ENCODE peak calls at places on chromosomes 13 and 19, in five cellular contexts. J is PC-3, K is mammary epithelial cell, V is adrenal gland, X is epithelial cell of esophagus. C is an unnamed sample.

GRCh38 chr19:44050740-44051653 is 839 bp upstream of the ZNF223 start:
- DNase-seq in J (no peak), K (peak), V (no peak), X (peak), C (no peak)

GRCh38 chr13:51811046-51811445 is 7.1 kb upstream of the DHRS12 start:
- DNase-seq in J (no peak), K (no peak), V (no peak), X (no peak), C (no peak)

GRCh38 chr13:79678100-79678499 is 197.1 kb downstream of the NDFIP2 start:
- DNase-seq in J (peak), K (peak), V (no peak), X (peak), C (no peak)

GRCh38 chr13:45073809-45074208 is 46.5 kb upstream of the GTF2F2 start:
- DNase-seq in J (no peak), K (no peak), V (no peak), X (no peak), C (no peak)

GRCh38 chr19:10764340-10764894 is 46.5 kb downstream of the DNM2 start:
- DNase-seq in J (no peak), K (no peak), V (peak), X (no peak), C (no peak)

GRCh38 chr13:43227721-43228120 is 204.3 kb downstream of the DNAJC15 start:
- DNase-seq in J (peak), K (no peak), V (no peak), X (peak), C (no peak)

GRCh38 chr19:31328238-31328637 is 21.0 kb downstream of the TSHZ3 start:
- DNase-seq in J (no peak), K (no peak), V (peak), X (no peak), C (no peak)

GRCh38 chr13:113155201-113155600 is 3.2 kb upstream of the PROZ start:
- DNase-seq in J (no peak), K (no peak), V (no peak), X (no peak), C (no peak)

GRCh38 chr13:85313761-85314503 is 485.3 kb downstream of the SLITRK6 start:
- DNase-seq in J (peak), K (peak), V (no peak), X (peak), C (peak)

GRCh38 chr13:36998624-36999041 is 507 bp downstream of the ALG5 start:
- DNase-seq in J (no peak), K (peak), V (peak), X (peak), C (no peak)

GRCh38 chr19:41352609-41353465 is 885 bp downstream of the TGFB1 start:
- DNase-seq in J (peak), K (peak), V (peak), X (peak), C (no peak)

GRCh38 chr19:23509686-23510450 is 114.6 kb upstream of the ZNF91 start:
- DNase-seq in J (peak), K (peak), V (no peak), X (peak), C (no peak)

GRCh38 chr13:61255035-61255796 is 160.4 kb downstream of the PCDH20 start:
- DNase-seq in J (peak), K (no peak), V (no peak), X (peak), C (no peak)

GRCh38 chr19:50244695-50245094 is 41.3 kb downstream of the MYH14 start:
- DNase-seq in J (no peak), K (no peak), V (no peak), X (no peak), C (no peak)

GRCh38 chr19:6067975-6068374 is 42.3 kb downstream of the RFX2 start:
- DNase-seq in J (no peak), K (no peak), V (peak), X (no peak), C (no peak)

GRCh38 chr13:93226623-93227279 is at the start of gene GPC6:
- DNase-seq in J (peak), K (peak), V (no peak), X (peak), C (peak)

GRCh38 chr13:104008571-104009435 is 942.6 kb upstream of the SLC10A2 start:
- DNase-seq in J (peak), K (peak), V (no peak), X (peak), C (no peak)

GRCh38 chr19:57886046-57886445 is 2.8 kb downstream of the ZNF814 start:
- DNase-seq in J (no peak), K (no peak), V (no peak), X (no peak), C (no peak)

GRCh38 chr19:57887195-57887941 is 1.5 kb downstream of the ZNF814 start:
- DNase-seq in J (no peak), K (no peak), V (no peak), X (peak), C (no peak)

GRCh38 chr19:57888107-57888493 is 737 bp downstream of the ZNF814 start:
- DNase-seq in J (no peak), K (no peak), V (no peak), X (peak), C (no peak)

GRCh38 chr19:57888494-57889231 is at the start of gene ZNF814:
- DNase-seq in J (no peak), K (peak), V (peak), X (peak), C (peak)
- TF ChIP-seq CTCF in J (peak), K (no peak), V (peak), X (peak), C (peak)

GRCh38 chr19:11927227-11927626 is 2.3 kb downstream of the ZNF700 start:
- DNase-seq in J (no peak), K (no peak), V (no peak), X (no peak), C (no peak)
- H3K4me3 ChIP-seq in J (no peak), K (no peak), V (no peak), X (no peak), C (no peak)

GRCh38 chr19:1131718-1132552 is 28.1 kb downstream of the GPX4 start:
- DNase-seq in J (no peak), K (peak), V (peak), X (peak), C (no peak)
- TF ChIP-seq CTCF in J (no peak), K (no peak), V (peak), X (no peak), C (peak)

DNA sequence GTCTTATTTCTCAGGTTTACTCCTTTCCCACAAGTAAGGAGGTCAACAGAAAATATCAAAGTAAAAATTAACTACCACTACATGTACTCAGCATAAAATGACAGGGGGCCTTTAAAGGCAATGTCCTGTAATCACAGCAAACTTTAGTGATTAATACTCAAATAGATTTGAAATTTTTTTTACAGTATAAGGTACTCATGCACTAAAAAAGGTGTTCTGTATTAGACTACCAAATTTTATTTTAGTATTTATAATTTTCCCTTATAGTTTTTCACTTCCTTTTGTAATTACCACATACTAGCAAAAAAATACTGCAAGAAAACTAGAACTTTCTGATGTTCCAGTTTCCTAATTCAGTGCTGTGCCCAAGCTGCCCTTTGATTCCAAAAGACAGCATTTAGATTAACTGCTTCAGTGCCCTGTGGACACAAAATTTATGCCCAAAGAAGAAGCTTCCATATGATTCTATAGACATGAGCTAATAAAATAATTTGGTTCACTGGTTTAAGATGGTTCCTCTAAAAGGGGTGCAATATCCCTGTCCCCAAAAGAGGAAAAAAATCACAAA is 70.6 kb downstream of the KLF12 start:
- DNase-seq in J (no peak), K (no peak), V (no peak), X (no peak), C (no peak)
- H3K4me3 ChIP-seq in J (no peak), K (no peak), V (no peak), X (no peak), C (no peak)

GRCh38 chr13:39604736-39605135 is 1.7 kb upstream of the LHFPL6 start:
- DNase-seq in J (no peak), K (no peak), V (no peak), X (no peak), C (no peak)

GRCh38 chr13:39602277-39602613 is 748 bp downstream of the LHFPL6 start:
- DNase-seq in J (no peak), K (no peak), V (no peak), X (no peak), C (no peak)

GRCh38 chr13:39601636-39602035 is 1.4 kb downstream of the LHFPL6 start:
- DNase-seq in J (no peak), K (no peak), V (no peak), X (no peak), C (no peak)

GRCh38 chr13:39603424-39603947 is 493 bp upstream of the LHFPL6 start:
- DNase-seq in J (peak), K (no peak), V (peak), X (peak), C (no peak)

DNA sequence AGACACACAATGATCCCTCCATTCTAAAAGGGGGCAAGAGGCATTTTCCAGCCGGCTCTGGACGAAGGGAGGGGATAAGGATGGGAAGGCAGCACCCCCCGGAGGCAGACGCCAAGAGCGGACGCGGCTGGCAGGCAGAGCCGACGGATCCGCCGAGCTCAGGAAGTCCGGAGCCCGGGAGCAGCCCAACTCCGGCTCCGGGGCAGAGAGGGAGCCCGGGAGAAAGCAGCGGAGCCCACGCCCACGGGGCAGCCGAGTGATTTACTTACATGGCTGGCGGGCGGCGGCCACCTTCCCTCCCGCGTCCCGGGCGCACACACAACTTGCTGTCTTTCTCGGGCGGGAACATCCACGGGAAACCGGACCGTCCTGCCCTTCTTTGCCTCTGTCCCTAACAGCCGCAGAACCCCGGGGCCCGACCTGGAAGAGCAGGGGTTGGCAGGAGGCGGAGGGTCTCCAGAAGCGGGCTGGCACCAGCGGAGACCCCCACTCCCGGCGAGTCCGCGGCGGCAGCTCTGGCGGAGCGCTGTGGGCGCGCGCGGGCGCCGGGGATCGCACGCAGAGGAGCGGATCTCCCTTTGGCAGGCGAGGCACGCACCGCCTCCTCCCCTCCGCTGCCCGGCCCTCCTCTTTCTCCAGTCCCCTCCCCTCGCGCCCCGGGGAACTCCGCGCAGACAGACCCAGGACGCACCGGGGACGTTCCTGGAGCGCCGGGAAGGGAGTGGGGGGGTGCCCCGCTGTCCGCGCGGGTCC is at the start of gene LHFPL6:
- DNase-seq in J (peak), K (peak), V (peak), X (peak), C (peak)
- TF ChIP-seq CTCF in J (peak), K (peak), V (no peak), X (peak), C (peak)

C was measured in HFF-Myc.